ENCODE peak calls at places on chromosomes 6 and 20, in four cellular contexts. Q, P, Z and V are unnamed samples.

GRCh38 chr6:31152776-31153175 is 4.8 kb downstream of the CCHCR1 start:
- DNase-seq in Q (no peak), P (no peak), Z (no peak), V (no peak)

GRCh38 chr6:170403451-170403850 is 96.9 kb downstream of the FAM120B start:
- DNase-seq in Q (no peak), P (no peak), Z (no peak), V (no peak)

GRCh38 chr6:3117912-3118352 is 579 bp upstream of the BPHL start:
- DNase-seq in Q (no peak), P (no peak), Z (no peak), V (no peak)

GRCh38 chr6:166586424-166587156 is at the start of gene RAMACL:
- DNase-seq in Q (no peak), P (no peak), Z (peak; percentile 30), V (peak; percentile 40)

GRCh38 chr6:41775293-41775882 is 4.3 kb downstream of the FRS3 start:
- DNase-seq in Q (no peak), P (no peak), Z (no peak), V (no peak)

GRCh38 chr6:164042212-164042611 is 627.7 kb downstream of the QKI start:
- DNase-seq in Q (no peak), P (no peak), Z (no peak), V (no peak)

GRCh38 chr6:1987640-1988039 is 257.8 kb downstream of the GMDS start:
- DNase-seq in Q (no peak), P (no peak), Z (no peak), V (no peak)

GRCh38 chr6:30964075-30964474 is 19.4 kb upstream of the MUC21 start:
- DNase-seq in Q (no peak), P (no peak), Z (no peak), V (no peak)

GRCh38 chr6:37630281-37630799 is 67.3 kb downstream of the MDGA1 start:
- DNase-seq in Q (no peak), P (peak; percentile 13), Z (peak; percentile 87), V (peak; percentile 57)

GRCh38 chr6:113586413-113586812 is 270.7 kb upstream of the MARCKS start:
- DNase-seq in Q (no peak), P (no peak), Z (no peak), V (no peak)

GRCh38 chr6:46407785-46408530 is 83.3 kb downstream of the RCAN2 start:
- DNase-seq in Q (no peak), P (no peak), Z (no peak), V (no peak)

GRCh38 chr6:36769676-36770499 is 69.4 kb downstream of the CPNE5 start:
- DNase-seq in Q (no peak), P (no peak), Z (no peak), V (peak; percentile 34)

GRCh38 chr6:168988801-168989200 is 264.8 kb downstream of the THBS2 start:
- DNase-seq in Q (no peak), P (no peak), Z (no peak), V (no peak)

GRCh38 chr20:59752101-59752586 is 147.8 kb downstream of the PHACTR3 start:
- DNase-seq in Q (no peak), P (no peak), Z (no peak), V (no peak)

GRCh38 chr6:159760602-159761057 is 1.2 kb upstream of the ACAT2 start:
- DNase-seq in Q (no peak), P (peak; percentile 24), Z (peak; percentile 16), V (no peak)

GRCh38 chr20:51876511-51876910 is 74.2 kb upstream of the SALL4 start:
- DNase-seq in Q (no peak), P (no peak), Z (no peak), V (no peak)

GRCh38 chr6:103367212-103367611 is 1492.5 kb downstream of the HACE1 start:
- DNase-seq in Q (no peak), P (no peak), Z (no peak), V (no peak)

GRCh38 chr6:63689421-63689820 is 53.8 kb downstream of the PHF3 start:
- DNase-seq in Q (no peak), P (no peak), Z (no peak), V (no peak)

GRCh38 chr6:2766767-2767314 is 1.6 kb downstream of the WRNIP1 start:
- DNase-seq in Q (no peak), P (no peak), Z (no peak), V (no peak)

GRCh38 chr6:4930025-4930692 is 73.7 kb downstream of the RPP40 start:
- DNase-seq in Q (no peak), P (no peak), Z (no peak), V (no peak)

GRCh38 chr6:25497383-25497782 is 154.6 kb upstream of the SCGN start:
- DNase-seq in Q (no peak), P (no peak), Z (no peak), V (no peak)

GRCh38 chr6:34696189-34696738 is 303 bp downstream of the ILRUN start:
- DNase-seq in Q (peak; percentile 87), P (no peak), Z (no peak), V (peak; percentile 48)

GRCh38 chr20:64041040-64041780 is 5.2 kb downstream of the C20orf204 start:
- DNase-seq in Q (no peak), P (peak; percentile 67), Z (no peak), V (no peak)

GRCh38 chr6:4280721-4281120 is 145.3 kb upstream of the ECI2 start:
- DNase-seq in Q (no peak), P (no peak), Z (peak; percentile 68), V (no peak)

GRCh38 chr6:111823831-111824607 is 49.2 kb downstream of the FYN start:
- DNase-seq in Q (no peak), P (peak; percentile 80), Z (no peak), V (no peak)

GRCh38 chr6:104402572-104402971 is 457.1 kb downstream of the HACE1 start:
- DNase-seq in Q (no peak), P (no peak), Z (no peak), V (no peak)
- TF ChIP-seq EP300 in Q (no peak), P (no peak), Z (no peak), V (no peak)

GRCh38 chr6:142888461-142888860 is 56.5 kb downstream of the HIVEP2 start:
- DNase-seq in Q (no peak), P (no peak), Z (no peak), V (no peak)
- H3K27ac ChIP-seq in Q (no peak overlapping the region), P (no peak overlapping the region), Z (no peak overlapping the region), V (no peak overlapping the region)

DNA sequence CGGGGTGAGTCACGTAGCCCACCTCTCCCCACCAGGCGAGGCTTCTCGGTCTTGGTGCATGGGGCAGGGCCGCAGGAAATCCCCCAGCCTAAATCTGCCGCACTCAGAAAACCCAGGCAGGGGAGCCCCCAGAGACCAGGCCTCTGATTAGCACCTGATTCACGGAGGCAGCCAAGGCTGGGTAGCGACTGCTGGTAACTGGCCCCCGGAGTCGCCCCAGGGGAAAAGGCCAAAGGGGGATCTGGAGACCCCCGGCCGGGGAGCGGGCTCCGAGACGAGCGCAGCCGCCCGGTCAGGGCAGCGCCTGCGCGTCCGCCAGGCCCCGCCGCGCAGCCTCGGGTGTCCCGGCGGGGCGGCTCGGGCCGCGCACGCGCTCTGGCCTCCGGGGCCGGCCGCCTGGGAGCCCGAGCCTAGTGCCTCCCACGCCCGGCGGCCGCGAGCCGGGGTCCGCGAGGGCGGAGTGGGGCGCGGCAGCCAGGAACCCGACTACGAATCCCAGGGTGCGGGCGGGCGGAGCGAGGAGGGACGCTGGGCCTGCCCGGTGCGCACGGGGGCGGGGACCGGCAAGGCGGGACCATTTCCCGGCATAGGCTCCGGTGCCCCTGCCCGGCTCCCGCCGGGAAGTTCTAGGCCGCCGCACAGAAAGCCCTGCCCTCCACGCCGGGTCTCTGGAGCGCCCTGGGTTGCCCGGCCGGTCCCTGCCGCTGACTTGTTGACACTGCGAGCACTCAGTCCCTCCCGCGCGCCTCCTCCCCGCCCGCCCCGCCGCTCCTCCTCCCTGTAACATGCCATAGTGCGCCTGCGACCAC is at the start of gene DUSP22:
- DNase-seq in Q (peak; percentile 96), P (peak; percentile 80), Z (peak; percentile 78), V (peak; percentile 92)
- TF ChIP-seq EP300 in Q (no peak), P (peak; percentile 7), Z (no peak), V (no peak)

DNA sequence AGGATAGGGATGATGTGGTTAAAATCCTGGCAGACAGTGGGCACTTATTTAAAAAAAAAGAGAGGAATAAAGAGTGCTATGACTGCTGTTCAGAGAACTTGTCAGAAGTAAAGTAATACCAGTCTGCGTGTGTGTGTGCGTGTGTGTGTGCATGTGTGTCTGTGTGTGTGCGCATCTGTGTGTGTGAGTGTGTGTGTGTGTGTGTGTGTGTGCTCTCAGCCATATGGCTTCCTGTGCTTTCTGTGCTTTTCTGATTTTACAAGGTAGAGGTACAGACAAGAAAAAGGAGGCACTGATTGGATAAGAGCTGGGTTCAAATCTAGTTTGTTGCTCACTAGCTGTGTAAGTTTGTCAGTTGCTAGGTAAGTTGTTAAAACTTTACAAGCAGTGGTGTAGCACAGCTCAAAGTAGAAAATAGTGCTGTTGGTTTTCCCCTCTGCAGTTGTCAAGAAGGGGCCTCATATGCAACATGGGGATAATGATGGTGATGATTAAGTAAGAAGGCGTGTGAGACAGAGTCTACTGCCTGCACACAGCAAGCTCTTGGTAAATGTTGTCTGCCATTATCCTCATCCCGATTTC is 155.3 kb upstream of the ZNF217 start:
- DNase-seq in Q (no peak), P (no peak), Z (peak; percentile 64), V (no peak)
- H3K27ac ChIP-seq in Q (no peak overlapping the region), P (no peak overlapping the region), Z (peak overlapping the region; percentile 56), V (no peak overlapping the region)

GRCh38 chr20:14984305-14984704 is 646.9 kb upstream of the FLRT3 start:
- DNase-seq in Q (no peak), P (no peak), Z (no peak), V (no peak)
- TF ChIP-seq EP300 in Q (no peak), P (no peak), Z (no peak), V (no peak)